ENCODE peak calls at places on chromosome 1, in ten cellular contexts. One of them, this sample, is unnamed.

GRCh38 chr1:183807549-183808168 is 2.7 kb downstream of the RGL1 start:
- DNase-seq in neural crest cell: no peak
- DNase-seq in prostate gland: no peak
- DNase-seq in H9: no peak
- DNase-seq in astrocyte of the cerebellum: peak
- DNase-seq in neural progenitor cell: no peak
- DNase-seq in sigmoid colon: peak
- DNase-seq in A549: no peak
- DNase-seq in CD4-positive, alpha-beta T cell: no peak
- DNase-seq in heart right ventricle: no peak
- DNase-seq in this sample: no peak

GRCh38 chr1:178345238-178345637 is 151.5 kb downstream of the CLEC20A start:
- DNase-seq in neural crest cell: no peak
- DNase-seq in prostate gland: no peak
- DNase-seq in H9: no peak
- DNase-seq in astrocyte of the cerebellum: no peak
- DNase-seq in neural progenitor cell: no peak
- DNase-seq in sigmoid colon: no peak
- DNase-seq in A549: no peak
- DNase-seq in CD4-positive, alpha-beta T cell: no peak
- DNase-seq in heart right ventricle: no peak
- DNase-seq in this sample: no peak

GRCh38 chr1:152786077-152786476 is at the start of gene LCE1E:
- DNase-seq in neural crest cell: no peak
- DNase-seq in prostate gland: no peak
- DNase-seq in H9: no peak
- DNase-seq in astrocyte of the cerebellum: no peak
- DNase-seq in neural progenitor cell: no peak
- DNase-seq in sigmoid colon: no peak
- DNase-seq in A549: no peak
- DNase-seq in CD4-positive, alpha-beta T cell: no peak
- DNase-seq in heart right ventricle: no peak
- DNase-seq in this sample: no peak

GRCh38 chr1:180560868-180561600 is 2.3 kb downstream of the OVAAL start:
- DNase-seq in neural crest cell: no peak
- DNase-seq in prostate gland: no peak
- DNase-seq in H9: no peak
- DNase-seq in astrocyte of the cerebellum: no peak
- DNase-seq in neural progenitor cell: no peak
- DNase-seq in sigmoid colon: no peak
- DNase-seq in A549: no peak
- DNase-seq in CD4-positive, alpha-beta T cell: no peak
- DNase-seq in heart right ventricle: no peak
- DNase-seq in this sample: no peak

GRCh38 chr1:173344034-173344743 is 132.9 kb upstream of the PRDX6 start:
- DNase-seq in neural crest cell: no peak
- DNase-seq in prostate gland: no peak
- DNase-seq in H9: no peak
- DNase-seq in astrocyte of the cerebellum: no peak
- DNase-seq in neural progenitor cell: no peak
- DNase-seq in sigmoid colon: no peak
- DNase-seq in A549: no peak
- DNase-seq in CD4-positive, alpha-beta T cell: no peak
- DNase-seq in heart right ventricle: no peak
- DNase-seq in this sample: no peak

GRCh38 chr1:204980870-204981405 is 62.1 kb upstream of the CNTN2 start:
- DNase-seq in neural crest cell: no peak
- DNase-seq in prostate gland: no peak
- DNase-seq in H9: no peak
- DNase-seq in astrocyte of the cerebellum: no peak
- DNase-seq in neural progenitor cell: no peak
- DNase-seq in sigmoid colon: no peak
- DNase-seq in A549: no peak
- DNase-seq in CD4-positive, alpha-beta T cell: no peak
- DNase-seq in heart right ventricle: no peak
- DNase-seq in this sample: no peak

GRCh38 chr1:171357179-171357578 is 43.2 kb downstream of the FMO4 start:
- DNase-seq in neural crest cell: no peak
- DNase-seq in prostate gland: no peak
- DNase-seq in H9: no peak
- DNase-seq in astrocyte of the cerebellum: no peak
- DNase-seq in neural progenitor cell: no peak
- DNase-seq in sigmoid colon: no peak
- DNase-seq in A549: no peak
- DNase-seq in CD4-positive, alpha-beta T cell: no peak
- DNase-seq in heart right ventricle: no peak
- DNase-seq in this sample: no peak

GRCh38 chr1:154611150-154611865 is 3.3 kb upstream of the ADAR start:
- DNase-seq in neural crest cell: no peak
- DNase-seq in prostate gland: no peak
- DNase-seq in H9: no peak
- DNase-seq in astrocyte of the cerebellum: no peak
- DNase-seq in neural progenitor cell: peak
- DNase-seq in sigmoid colon: no peak
- DNase-seq in A549: no peak
- DNase-seq in CD4-positive, alpha-beta T cell: no peak
- DNase-seq in heart right ventricle: no peak
- DNase-seq in this sample: peak

GRCh38 chr1:247119600-247120407 is 15.6 kb upstream of the ZNF669 start:
- DNase-seq in neural crest cell: no peak
- DNase-seq in prostate gland: no peak
- DNase-seq in H9: peak
- DNase-seq in astrocyte of the cerebellum: no peak
- DNase-seq in neural progenitor cell: no peak
- DNase-seq in sigmoid colon: no peak
- DNase-seq in A549: no peak
- DNase-seq in CD4-positive, alpha-beta T cell: no peak
- DNase-seq in heart right ventricle: no peak
- DNase-seq in this sample: no peak

GRCh38 chr1:16048573-16049189 is 5.1 kb downstream of the CLCNKB start:
- DNase-seq in neural crest cell: peak
- DNase-seq in prostate gland: peak
- DNase-seq in H9: peak
- DNase-seq in astrocyte of the cerebellum: no peak
- DNase-seq in neural progenitor cell: peak
- DNase-seq in sigmoid colon: peak
- DNase-seq in A549: no peak
- DNase-seq in CD4-positive, alpha-beta T cell: no peak
- DNase-seq in heart right ventricle: peak
- DNase-seq in this sample: peak

GRCh38 chr1:7808253-7808844 is 24.3 kb downstream of the PER3 start:
- DNase-seq in neural crest cell: no peak
- DNase-seq in prostate gland: no peak
- DNase-seq in H9: no peak
- DNase-seq in astrocyte of the cerebellum: peak
- DNase-seq in neural progenitor cell: peak
- DNase-seq in sigmoid colon: no peak
- DNase-seq in A549: no peak
- DNase-seq in CD4-positive, alpha-beta T cell: no peak
- DNase-seq in heart right ventricle: no peak
- DNase-seq in this sample: no peak
- TF ChIP-seq CTCF in neural crest cell: peak
- TF ChIP-seq CTCF in prostate gland: peak
- TF ChIP-seq CTCF in H9: peak
- TF ChIP-seq CTCF in astrocyte of the cerebellum: peak
- TF ChIP-seq CTCF in neural progenitor cell: peak
- TF ChIP-seq CTCF in sigmoid colon: peak
- TF ChIP-seq CTCF in A549: peak
- TF ChIP-seq CTCF in CD4-positive, alpha-beta T cell: peak
- TF ChIP-seq CTCF in heart right ventricle: peak
- TF ChIP-seq CTCF in this sample: peak

DNA sequence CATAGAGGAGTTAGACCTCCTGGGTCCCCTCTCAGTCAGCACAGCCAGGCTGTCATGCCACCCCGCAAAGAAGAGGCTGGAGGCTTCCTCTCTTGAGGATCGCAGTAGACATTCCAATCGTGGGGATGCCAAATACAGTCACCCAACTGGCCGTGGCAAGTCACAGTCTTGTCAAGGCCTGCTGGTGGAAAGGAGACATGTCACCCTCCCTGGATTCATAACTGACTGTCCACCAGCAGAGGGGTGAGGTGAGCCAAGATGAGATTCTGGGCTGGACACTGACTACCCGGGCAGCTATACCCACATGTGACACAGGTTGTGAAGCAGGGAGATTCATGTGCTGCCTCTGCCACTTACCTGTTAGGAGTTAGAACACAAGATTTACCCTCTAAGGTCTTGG is 123.5 kb upstream of the NGF start:
- DNase-seq in neural crest cell: no peak
- DNase-seq in prostate gland: no peak
- DNase-seq in H9: peak
- DNase-seq in astrocyte of the cerebellum: no peak
- DNase-seq in neural progenitor cell: no peak
- DNase-seq in sigmoid colon: no peak
- DNase-seq in A549: peak
- DNase-seq in CD4-positive, alpha-beta T cell: no peak
- DNase-seq in heart right ventricle: no peak
- DNase-seq in this sample: no peak
- TF ChIP-seq CTCF in neural crest cell: no peak
- TF ChIP-seq CTCF in prostate gland: no peak
- TF ChIP-seq CTCF in H9: no peak
- TF ChIP-seq CTCF in astrocyte of the cerebellum: no peak
- TF ChIP-seq CTCF in neural progenitor cell: no peak
- TF ChIP-seq CTCF in sigmoid colon: no peak
- TF ChIP-seq CTCF in A549: no peak
- TF ChIP-seq CTCF in CD4-positive, alpha-beta T cell: no peak
- TF ChIP-seq CTCF in heart right ventricle: no peak
- TF ChIP-seq CTCF in this sample: no peak

GRCh38 chr1:50329332-50329932 is 93.8 kb downstream of the DMRTA2 start:
- DNase-seq in neural crest cell: no peak
- DNase-seq in prostate gland: no peak
- DNase-seq in H9: no peak
- DNase-seq in astrocyte of the cerebellum: no peak
- DNase-seq in neural progenitor cell: no peak
- DNase-seq in sigmoid colon: no peak
- DNase-seq in A549: no peak
- DNase-seq in CD4-positive, alpha-beta T cell: no peak
- DNase-seq in heart right ventricle: no peak
- DNase-seq in this sample: no peak
- TF ChIP-seq CTCF in neural crest cell: no peak
- TF ChIP-seq CTCF in prostate gland: no peak
- TF ChIP-seq CTCF in H9: no peak
- TF ChIP-seq CTCF in astrocyte of the cerebellum: no peak
- TF ChIP-seq CTCF in neural progenitor cell: no peak
- TF ChIP-seq CTCF in sigmoid colon: no peak
- TF ChIP-seq CTCF in A549: no peak
- TF ChIP-seq CTCF in CD4-positive, alpha-beta T cell: no peak
- TF ChIP-seq CTCF in heart right ventricle: no peak
- TF ChIP-seq CTCF in this sample: no peak

GRCh38 chr1:203795382-203796222 is at the start of the genes ZBED6 and ZC3H11A:
- DNase-seq in neural crest cell: peak
- DNase-seq in prostate gland: peak
- DNase-seq in H9: peak
- DNase-seq in astrocyte of the cerebellum: peak
- DNase-seq in neural progenitor cell: peak
- DNase-seq in sigmoid colon: peak
- DNase-seq in A549: peak
- DNase-seq in CD4-positive, alpha-beta T cell: peak
- DNase-seq in heart right ventricle: peak
- DNase-seq in this sample: peak
- TF ChIP-seq CTCF in neural crest cell: no peak
- TF ChIP-seq CTCF in prostate gland: peak
- TF ChIP-seq CTCF in H9: no peak
- TF ChIP-seq CTCF in astrocyte of the cerebellum: no peak
- TF ChIP-seq CTCF in neural progenitor cell: no peak
- TF ChIP-seq CTCF in sigmoid colon: no peak
- TF ChIP-seq CTCF in A549: no peak
- TF ChIP-seq CTCF in CD4-positive, alpha-beta T cell: no peak
- TF ChIP-seq CTCF in heart right ventricle: no peak
- TF ChIP-seq CTCF in this sample: no peak

GRCh38 chr1:19743793-19744192 is 55.9 kb downstream of the TMCO4 start:
- DNase-seq in neural crest cell: no peak
- DNase-seq in prostate gland: no peak
- DNase-seq in H9: no peak
- DNase-seq in astrocyte of the cerebellum: no peak
- DNase-seq in neural progenitor cell: no peak
- DNase-seq in sigmoid colon: no peak
- DNase-seq in A549: no peak
- DNase-seq in CD4-positive, alpha-beta T cell: no peak
- DNase-seq in heart right ventricle: no peak
- DNase-seq in this sample: no peak
- TF ChIP-seq CTCF in neural crest cell: no peak
- TF ChIP-seq CTCF in prostate gland: no peak
- TF ChIP-seq CTCF in H9: no peak
- TF ChIP-seq CTCF in astrocyte of the cerebellum: no peak
- TF ChIP-seq CTCF in neural progenitor cell: no peak
- TF ChIP-seq CTCF in sigmoid colon: no peak
- TF ChIP-seq CTCF in A549: no peak
- TF ChIP-seq CTCF in CD4-positive, alpha-beta T cell: no peak
- TF ChIP-seq CTCF in heart right ventricle: no peak
- TF ChIP-seq CTCF in this sample: no peak

GRCh38 chr1:23854568-23854967 is 13.5 kb downstream of the FUCA1 start:
- DNase-seq in neural crest cell: no peak
- DNase-seq in prostate gland: no peak
- DNase-seq in H9: no peak
- DNase-seq in astrocyte of the cerebellum: no peak
- DNase-seq in neural progenitor cell: peak
- DNase-seq in sigmoid colon: no peak
- DNase-seq in A549: no peak
- DNase-seq in CD4-positive, alpha-beta T cell: no peak
- DNase-seq in heart right ventricle: no peak
- DNase-seq in this sample: no peak
- TF ChIP-seq CTCF in neural crest cell: no peak
- TF ChIP-seq CTCF in prostate gland: no peak
- TF ChIP-seq CTCF in H9: peak
- TF ChIP-seq CTCF in astrocyte of the cerebellum: no peak
- TF ChIP-seq CTCF in neural progenitor cell: no peak
- TF ChIP-seq CTCF in sigmoid colon: no peak
- TF ChIP-seq CTCF in A549: peak
- TF ChIP-seq CTCF in CD4-positive, alpha-beta T cell: no peak
- TF ChIP-seq CTCF in heart right ventricle: peak
- TF ChIP-seq CTCF in this sample: no peak